ENCODE peak calls at places on chromosomes 12 and 14, in five cellular contexts. D is CD4-positive, alpha-beta memory T cell; V is H1; K is GM23338; A is neuronal stem cell. O is an unnamed sample.

GRCh38 chr14:43503508-43503907 is 1003.6 kb downstream of the FSCB start:
- DNase-seq in D (no peak), V (no peak), K (peak; percentile 7), A (no peak), O (no peak)

GRCh38 chr12:18644564-18644963 is 93.2 kb downstream of the PLCZ1 start:
- DNase-seq in D (no peak), V (no peak), K (no peak), A (no peak), O (no peak)

GRCh38 chr14:26719514-26719913 is 121.7 kb upstream of the NOVA1 start:
- DNase-seq in D (no peak), V (no peak), K (no peak), A (no peak), O (no peak)

GRCh38 chr14:32457213-32457920 is 128.3 kb downstream of the AKAP6 start:
- DNase-seq in D (no peak), V (no peak), K (no peak), A (no peak), O (no peak)

GRCh38 chr12:78402366-78403134 is 462.0 kb upstream of the SYT1 start:
- DNase-seq in D (no peak), V (no peak), K (no peak), A (no peak), O (no peak)

GRCh38 chr12:85985996-85986395 is 111.9 kb downstream of the NTS start:
- DNase-seq in D (no peak), V (no peak), K (no peak), A (no peak), O (no peak)

GRCh38 chr12:26810330-26810729 is 22.7 kb downstream of the ITPR2 start:
- DNase-seq in D (no peak), V (no peak), K (peak; percentile 53), A (no peak), O (no peak)

GRCh38 chr12:8987163-8987562 is 2.2 kb upstream of the KLRG1 start:
- DNase-seq in D (no peak), V (no peak), K (no peak), A (no peak), O (no peak)

GRCh38 chr12:67910360-67911292 is 78.6 kb upstream of the IFNG-AS1 start:
- DNase-seq in D (no peak), V (no peak), K (no peak), A (no peak), O (no peak)

GRCh38 chr12:122421263-122421814 is 1.1 kb downstream of the CLIP1 start:
- DNase-seq in D (peak; percentile 2), V (no peak), K (no peak), A (no peak), O (no peak)

GRCh38 chr14:89429206-89430091 is 12.4 kb upstream of the FOXN3 start:
- DNase-seq in D (no peak), V (no peak), K (no peak), A (no peak), O (no peak)

GRCh38 chr12:94204647-94205247 is 56.4 kb downstream of the PLXNC1 start:
- DNase-seq in D (no peak), V (no peak), K (no peak), A (no peak), O (no peak)

GRCh38 chr14:68631058-68631690 is 161.7 kb downstream of the ZFP36L1 start:
- DNase-seq in D (no peak), V (peak; percentile 22), K (no peak), A (no peak), O (no peak)

GRCh38 chr12:116924558-116925453 is 14.1 kb downstream of the FBXW8 start:
- DNase-seq in D (peak; percentile 87), V (no peak), K (no peak), A (no peak), O (peak; percentile 41)

GRCh38 chr12:88207921-88208640 is 66.0 kb downstream of the TMTC3 start:
- DNase-seq in D (no peak), V (no peak), K (no peak), A (no peak), O (no peak)

GRCh38 chr12:116262741-116263140 is 14.8 kb downstream of the MED13L start:
- DNase-seq in D (no peak), V (no peak), K (no peak), A (no peak), O (no peak)

GRCh38 chr14:106372870-106373657 is 846.7 kb downstream of the TMEM121 start:
- DNase-seq in D (peak; percentile 68), V (peak; percentile 65), K (peak; percentile 33), A (no peak), O (peak; percentile 59)

GRCh38 chr12:95385246-95385645 is 88.7 kb upstream of the METAP2 start:
- DNase-seq in D (no peak), V (no peak), K (peak; percentile 12), A (no peak), O (no peak)

GRCh38 chr12:85626031-85626781 is 210.0 kb downstream of the RASSF9 start:
- DNase-seq in D (no peak), V (no peak), K (no peak), A (no peak), O (no peak)

GRCh38 chr12:84638811-84639368 is 273.7 kb downstream of the SLC6A15 start:
- DNase-seq in D (no peak), V (no peak), K (no peak), A (no peak), O (no peak)

GRCh38 chr12:26630546-26631027 is 202.4 kb downstream of the ITPR2 start:
- DNase-seq in D (no peak), V (no peak), K (no peak), A (no peak), O (no peak)

GRCh38 chr14:99413972-99414371 is 66.7 kb downstream of the SETD3 start:
- DNase-seq in D (no peak), V (no peak), K (no peak), A (no peak), O (no peak)

GRCh38 chr14:74257078-74257987 is 18.1 kb downstream of the VSX2 start:
- DNase-seq in D (peak; percentile 65), V (peak; percentile 86), K (peak; percentile 78), A (no peak), O (peak; percentile 98)

GRCh38 chr12:42482086-42482819 is 107.3 kb downstream of the PRICKLE1 start:
- DNase-seq in D (no peak), V (no peak), K (no peak), A (no peak), O (no peak)

GRCh38 chr14:55734731-55735130 is 154.7 kb downstream of the KTN1 start:
- DNase-seq in D (no peak), V (no peak), K (no peak), A (no peak), O (no peak)

GRCh38 chr12:31861360-31861759 is 97.9 kb upstream of the RESF1 start:
- DNase-seq in D (no peak), V (no peak), K (no peak), A (no peak), O (no peak)

GRCh38 chr12:110717037-110717436 is 25.7 kb downstream of the PPP1CC start:
- DNase-seq in D (no peak), V (no peak), K (no peak), A (no peak), O (no peak)
- H3K36me3 ChIP-seq in D (peaks cover 41% of the 10 kb centered on the region), V (peaks cover 28% of the 10 kb centered on the region), K (peaks cover 36% of the 10 kb centered on the region), A (peaks cover 62% of the 10 kb centered on the region), O (peaks cover 23% of the 10 kb centered on the region)

DNA sequence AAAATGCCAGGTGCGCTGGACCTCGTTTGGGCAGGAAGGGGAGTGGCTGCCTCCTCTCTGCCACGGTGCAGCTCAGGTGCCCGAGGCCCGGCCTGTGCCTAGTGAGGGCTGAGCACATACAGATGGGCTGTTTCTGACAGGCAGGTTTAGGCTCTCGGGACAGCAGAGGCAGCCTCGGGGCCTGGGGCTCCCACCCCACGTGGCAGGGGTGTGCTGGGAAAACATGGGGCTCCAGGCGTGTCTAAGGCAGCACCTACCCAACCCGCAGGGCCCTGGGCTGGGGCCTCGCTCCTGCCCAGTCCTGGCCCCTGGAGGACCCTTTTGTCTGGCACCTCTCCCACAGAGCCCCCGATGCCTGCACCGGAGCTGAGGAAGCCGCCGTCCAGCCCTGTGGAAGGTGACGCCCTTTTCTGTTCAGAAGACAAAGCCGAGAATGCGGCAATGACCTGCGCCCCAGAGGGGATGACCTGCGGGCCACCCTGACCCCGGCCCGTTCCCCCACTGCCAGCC is 76.4 kb upstream of the GALNT9 start:
- DNase-seq in D (no peak), V (no peak), K (no peak), A (no peak), O (no peak)
- H3K27me3 ChIP-seq in D (no peaks in the 10 kb centered on the region), V (no peaks in the 10 kb centered on the region), K (no peaks in the 10 kb centered on the region), A (no peaks in the 10 kb centered on the region), O (peaks cover 1% of the 10 kb centered on the region)

GRCh38 chr12:120093336-120093591 is 23.3 kb downstream of the RAB35 start:
- DNase-seq in D (no peak), V (no peak), K (no peak), A (no peak), O (no peak)

GRCh38 chr12:120094485-120094884 is 22.1 kb downstream of the RAB35 start:
- DNase-seq in D (no peak), V (no peak), K (no peak), A (no peak), O (peak; percentile 86)

GRCh38 chr12:120091371-120092090 is 25.0 kb downstream of the RAB35 start:
- DNase-seq in D (no peak), V (no peak), K (no peak), A (no peak), O (no peak)

GRCh38 chr12:120093592-120094355 is 22.8 kb downstream of the RAB35 start:
- DNase-seq in D (no peak), V (peak; percentile 86), K (peak; percentile 89), A (no peak), O (peak; percentile 98)

DNA sequence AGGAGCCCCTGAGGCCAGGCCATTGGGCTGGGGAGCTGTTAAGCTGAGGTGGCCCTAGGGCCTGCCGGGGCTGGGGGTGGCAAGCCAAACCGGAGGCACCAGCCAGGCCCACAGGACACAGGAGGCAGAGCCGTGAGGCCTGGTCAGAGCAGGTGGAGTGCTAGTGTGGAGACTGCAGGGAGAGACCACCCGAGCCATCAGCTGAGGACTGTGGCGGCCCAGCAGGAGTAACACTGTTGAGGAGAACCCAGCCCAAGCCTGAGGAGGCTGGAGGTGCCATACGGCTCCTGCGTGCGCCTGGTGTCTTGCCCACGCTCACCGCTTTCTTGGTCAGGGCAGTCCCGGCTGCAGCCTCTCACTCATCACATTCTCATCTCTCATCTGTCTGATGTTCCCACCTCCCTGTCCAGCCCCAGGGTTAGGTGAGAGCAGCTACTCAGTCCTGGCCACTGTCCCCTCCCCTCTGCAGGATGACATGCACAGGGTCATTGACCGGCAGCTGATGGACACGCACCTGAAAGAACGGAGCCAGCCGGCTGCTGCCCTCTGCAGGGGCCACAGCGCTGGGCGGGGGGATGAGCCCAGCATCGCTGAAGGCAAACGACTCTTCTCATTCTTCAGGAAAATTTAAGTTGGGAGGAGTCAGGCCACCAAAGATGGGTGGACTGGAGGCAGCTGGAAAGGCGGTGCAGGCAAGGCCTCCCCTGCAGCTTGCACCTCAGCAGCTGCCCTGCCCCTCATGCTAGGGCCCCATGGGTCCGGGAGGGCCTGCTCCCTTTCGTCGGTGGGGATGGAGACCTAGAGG is 23.8 kb downstream of the RAB35 start:
- DNase-seq in D (no peak), V (no peak), K (no peak), A (no peak), O (peak; percentile 74)
- H3K36me3 ChIP-seq in D (peaks cover 27% of the 10 kb centered on the region), V (peaks cover 5% of the 10 kb centered on the region), K (no peaks in the 10 kb centered on the region), A (peaks cover 22% of the 10 kb centered on the region), O (peaks cover 5% of the 10 kb centered on the region)

DNA sequence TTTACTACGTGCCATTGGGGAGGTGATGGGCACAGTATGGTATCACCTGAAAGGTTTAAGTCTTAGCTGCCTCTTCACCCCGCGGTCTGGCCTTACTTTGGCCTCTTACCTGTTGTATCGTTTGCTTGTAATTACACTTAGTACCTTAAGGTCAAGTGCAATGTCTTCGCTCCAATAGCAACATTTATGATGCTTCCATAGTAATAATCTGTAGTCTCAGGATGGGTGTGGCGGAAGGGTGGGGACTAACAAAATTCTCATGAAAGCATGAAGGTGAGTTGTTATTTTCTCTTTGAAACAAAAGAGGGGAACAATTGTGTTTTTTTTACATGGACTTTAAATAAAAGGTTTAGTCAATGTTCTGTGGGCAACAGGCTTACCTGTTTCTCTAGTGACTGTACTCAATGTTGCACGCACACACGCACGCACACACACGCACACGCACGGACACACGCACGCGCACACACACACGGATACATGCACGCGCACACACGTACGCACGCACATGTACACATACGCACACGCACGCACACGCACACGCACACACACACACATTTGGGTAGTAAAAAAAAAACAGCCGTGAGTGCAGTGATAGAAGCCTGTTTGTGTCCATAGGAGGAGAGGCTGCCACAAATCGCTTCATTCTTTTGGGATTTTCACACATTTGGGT is 91.4 kb downstream of the DNAH10 start:
- DNase-seq in D (no peak), V (no peak), K (no peak), A (no peak), O (no peak)
- H3K27me3 ChIP-seq in D (no peaks in the 10 kb centered on the region), V (no peaks in the 10 kb centered on the region), K (no peaks in the 10 kb centered on the region), A (no peaks in the 10 kb centered on the region), O (no peaks in the 10 kb centered on the region)